ENCODE peak calls at places on chromosome 12, in nine cellular contexts. K, G, E, X, N, W, I, Y and V are unnamed samples.

GRCh38 chr12:49462103-49462739 is 76.6 kb upstream of the KCNH3 start:
- DNase-seq in E (no peak), N (no peak), W (no peak), K (no peak), I (no peak), X (no peak), Y (no peak), G (no peak), V (no peak)

GRCh38 chr12:87995581-87996178 is 33.5 kb downstream of the C12orf50 start:
- DNase-seq in N (peak), G (no peak), I (peak), X (peak), Y (peak), W (peak), E (peak), K (peak), V (peak)

GRCh38 chr12:53327435-53328042 is 6.1 kb upstream of the AAAS start:
- DNase-seq in G (no peak), W (peak), I (no peak), N (no peak), E (no peak), K (no peak), Y (no peak), X (no peak), V (peak)

GRCh38 chr12:50013361-50014147 is 11.7 kb downstream of the RACGAP1 start:
- DNase-seq in Y (no peak), I (no peak), K (no peak), X (no peak), W (no peak), G (no peak), N (no peak), E (no peak), V (no peak)

GRCh38 chr12:25054783-25055144 is 105.9 kb upstream of the BCAT1 start:
- DNase-seq in I (no peak), K (no peak), E (no peak), G (peak), W (no peak), X (no peak), Y (no peak), N (peak), V (no peak)

GRCh38 chr12:20646239-20646827 is 48.8 kb upstream of the SLCO1C1 start:
- DNase-seq in K (no peak), X (peak), W (peak), I (no peak), Y (no peak), E (no peak), N (no peak), G (no peak), V (peak)

GRCh38 chr12:2372735-2373134 is 319.9 kb downstream of the CACNA1C start:
- DNase-seq in W (no peak), Y (no peak), N (no peak), K (no peak), E (no peak), I (no peak), X (no peak), G (no peak), V (no peak)

GRCh38 chr12:54521291-54522062 is 23.9 kb downstream of the NCKAP1L start:
- DNase-seq in Y (no peak), W (no peak), X (no peak), E (no peak), I (no peak), N (no peak), K (no peak), G (no peak), V (no peak)

GRCh38 chr12:27285395-27285794 is 41.3 kb downstream of the STK38L start:
- DNase-seq in X (no peak), W (no peak), N (no peak), G (no peak), I (no peak), E (no peak), Y (no peak), K (no peak), V (no peak)

GRCh38 chr12:126936181-126936851 is 1330.7 kb upstream of the TMEM132C start:
- DNase-seq in N (no peak), Y (no peak), W (peak), K (no peak), G (no peak), E (no peak), I (no peak), X (no peak), V (no peak)

GRCh38 chr12:124684971-124685688 is 117.7 kb upstream of the NCOR2 start:
- DNase-seq in N (peak), Y (no peak), G (no peak), K (no peak), X (no peak), E (no peak), W (no peak), I (no peak), V (no peak)

GRCh38 chr12:95615735-95616134 is 64.5 kb upstream of the USP44 start:
- DNase-seq in K (no peak), W (no peak), N (no peak), E (no peak), Y (no peak), G (no peak), X (no peak), I (no peak), V (no peak)

GRCh38 chr12:113855998-113856397 is 110.1 kb downstream of the RBM19 start:
- DNase-seq in I (no peak), Y (no peak), N (no peak), K (no peak), G (no peak), X (no peak), W (no peak), E (no peak), V (no peak)

GRCh38 chr12:122159879-122160278 is 14.1 kb downstream of the IL31 start:
- DNase-seq in I (no peak), K (no peak), W (no peak), G (no peak), N (no peak), X (no peak), E (no peak), Y (no peak), V (no peak)

GRCh38 chr12:106973545-106973944 is 13.4 kb downstream of the MTERF2 start:
- DNase-seq in K (no peak), E (no peak), X (no peak), I (no peak), N (no peak), G (no peak), W (no peak), Y (no peak), V (no peak)

GRCh38 chr12:128091931-128092330 is 175.0 kb upstream of the TMEM132C start:
- DNase-seq in I (no peak), E (no peak), Y (no peak), K (no peak), G (no peak), N (no peak), X (no peak), W (no peak), V (no peak)

GRCh38 chr12:95200128-95200973 is 16.9 kb downstream of the FGD6 start:
- DNase-seq in E (no peak), X (no peak), N (no peak), I (no peak), Y (no peak), K (no peak), G (no peak), W (peak), V (no peak)

GRCh38 chr12:76310110-76310509 is 38.1 kb downstream of the BBS10 start:
- DNase-seq in N (no peak), I (no peak), Y (no peak), G (no peak), E (no peak), K (no peak), X (no peak), W (peak), V (no peak)

GRCh38 chr12:113581342-113581741 is 109.7 kb upstream of the LHX5 start:
- DNase-seq in I (no peak), E (no peak), G (no peak), Y (no peak), K (no peak), W (no peak), N (no peak), X (no peak), V (no peak)

GRCh38 chr12:30692470-30692869 is 3.2 kb downstream of the IPO8 start:
- DNase-seq in W (no peak), N (no peak), I (no peak), X (no peak), Y (no peak), E (no peak), K (no peak), G (no peak), V (no peak)

GRCh38 chr12:69739287-69740191 is 879 bp downstream of the RAB3IP start:
- DNase-seq in W (peak), Y (no peak), G (peak), I (peak), E (peak), N (peak), K (peak), X (no peak), V (peak)

GRCh38 chr12:56189336-56189917 is at the start of gene SMARCC2:
- DNase-seq in G (peak), N (peak), I (peak), Y (peak), E (peak), W (peak), X (peak), K (peak), V (peak)

GRCh38 chr12:27015730-27016076 is 1.5 kb upstream of the TM7SF3 start:
- DNase-seq in K (no peak), N (no peak), G (no peak), W (peak), I (no peak), Y (no peak), X (no peak), E (no peak), V (peak)

GRCh38 chr12:110179291-110179690 is 55.1 kb downstream of the IFT81 start:
- DNase-seq in Y (no peak), K (no peak), N (no peak), I (no peak), X (no peak), W (no peak), G (no peak), E (no peak), V (no peak)

GRCh38 chr12:10847701-10848100 is 1.6 kb downstream of the PRR4 start:
- DNase-seq in K (no peak), X (no peak), I (no peak), W (no peak), G (no peak), Y (no peak), N (no peak), E (no peak), V (no peak)

GRCh38 chr12:53999596-54000104 is 311 bp upstream of the HOXC9 start:
- DNase-seq in N (no peak), X (no peak), W (peak), I (no peak), G (no peak), E (no peak), Y (no peak), K (no peak), V (peak)

GRCh38 chr12:41018010-41018409 is 170.1 kb upstream of the PDZRN4 start:
- DNase-seq in G (no peak), Y (no peak), N (no peak), W (no peak), X (no peak), I (no peak), K (no peak), E (no peak), V (no peak)

GRCh38 chr12:92571844-92572543 is 130.8 kb upstream of the PLEKHG7 start:
- DNase-seq in N (no peak), G (no peak), X (no peak), K (no peak), W (no peak), I (no peak), Y (no peak), E (no peak), V (no peak)

GRCh38 chr12:49174218-49174617 is 14.7 kb downstream of the TUBA1A start:
- DNase-seq in G (no peak), X (no peak), I (no peak), W (no peak), K (no peak), Y (no peak), N (no peak), E (no peak), V (no peak)